ENCODE peak calls at places on chromosomes 12 and 14, in five cellular contexts. M, N, Y, I and H are unnamed samples.
A peak's percentile ranks its signal among the peaks of the same experiment; 100 is the strongest.

GRCh38 chr14:57865450-57866198 is at the start of gene SLC35F4:
- DNase-seq in M (peak; percentile 33), N (peak; percentile 26), Y (peak; percentile 25), I (no peak), H (no peak)

GRCh38 chr12:1640630-1641234 is 11.7 kb downstream of the WNT5B start:
- DNase-seq in M (no peak), N (no peak), Y (no peak), I (no peak), H (no peak)

GRCh38 chr12:6603095-6603567 is 4.0 kb downstream of the CHD4 start:
- DNase-seq in M (peak; percentile 72), N (peak; percentile 42), Y (peak; percentile 47), I (peak; percentile 63), H (peak; percentile 90)

GRCh38 chr12:16303939-16304338 is 26.5 kb upstream of the SLC15A5 start:
- DNase-seq in M (no peak), N (no peak), Y (no peak), I (no peak), H (no peak)

GRCh38 chr14:37546621-37547447 is 48.2 kb downstream of the FOXA1 start:
- DNase-seq in M (no peak), N (peak; percentile 9), Y (no peak), I (no peak), H (no peak)

GRCh38 chr12:10607885-10608458 is 5.4 kb downstream of the MAGOHB start:
- DNase-seq in M (no peak), N (peak; percentile 27), Y (no peak), I (no peak), H (no peak)

GRCh38 chr14:73097421-73097820 is 38.9 kb upstream of the PSEN1 start:
- DNase-seq in M (no peak), N (no peak), Y (no peak), I (no peak), H (no peak)

GRCh38 chr14:96762650-96763049 is 34.5 kb upstream of the VRK1 start:
- DNase-seq in M (no peak), N (peak; percentile 62), Y (peak; percentile 20), I (peak; percentile 72), H (peak; percentile 53)

GRCh38 chr12:18482601-18483120 is 221.3 kb downstream of the PIK3C2G start:
- DNase-seq in M (no peak), N (no peak), Y (no peak), I (no peak), H (no peak)

GRCh38 chr14:90454041-90455000 is 57.5 kb downstream of the CALM1 start:
- DNase-seq in M (peak; percentile 83), N (peak; percentile 78), Y (peak; percentile 94), I (peak; percentile 45), H (no peak)

GRCh38 chr12:27257104-27257848 is 13.2 kb downstream of the STK38L start:
- DNase-seq in M (no peak), N (peak; percentile 20), Y (no peak), I (no peak), H (no peak)

GRCh38 chr12:127386723-127387122 is 880.2 kb upstream of the TMEM132C start:
- DNase-seq in M (no peak), N (no peak), Y (no peak), I (no peak), H (no peak)

GRCh38 chr14:25034803-25035681 is 14.9 kb downstream of the STXBP6 start:
- DNase-seq in M (no peak), N (no peak), Y (no peak), I (no peak), H (no peak)

GRCh38 chr14:36738269-36738668 is 76.6 kb downstream of the PAX9 start:
- DNase-seq in M (no peak), N (no peak), Y (no peak), I (peak; percentile 0), H (no peak)

GRCh38 chr12:68440068-68440581 is 108.0 kb upstream of the MDM1 start:
- DNase-seq in M (no peak), N (peak; percentile 59), Y (no peak), I (peak; percentile 13), H (no peak)

GRCh38 chr12:80598004-80598606 is 109.3 kb upstream of the MYF6 start:
- DNase-seq in M (no peak), N (peak; percentile 90), Y (no peak), I (peak; percentile 65), H (no peak)

GRCh38 chr12:78585132-78585531 is 279.4 kb upstream of the SYT1 start:
- DNase-seq in M (no peak), N (no peak), Y (no peak), I (no peak), H (no peak)

GRCh38 chr14:37585971-37586759 is 8.9 kb downstream of the FOXA1 start:
- DNase-seq in M (no peak), N (no peak), Y (no peak), I (no peak), H (no peak)

GRCh38 chr14:103524002-103524785 is 1.6 kb upstream of the CKB start:
- DNase-seq in M (peak; percentile 42), N (no peak), Y (no peak), I (no peak), H (no peak)

GRCh38 chr12:91109148-91109564 is 2.1 kb downstream of the LUM start:
- DNase-seq in M (peak; percentile 87), N (peak; percentile 80), Y (no peak), I (peak; percentile 58), H (no peak)

GRCh38 chr12:7068994-7069346 is 8.5 kb downstream of the C1S start:
- DNase-seq in M (no peak), N (no peak), Y (no peak), I (no peak), H (no peak)

GRCh38 chr12:124730455-124730932 is 133.2 kb downstream of the SCARB1 start:
- DNase-seq in M (peak; percentile 66), N (no peak), Y (no peak), I (no peak), H (no peak)

GRCh38 chr12:41514907-41515306 is 326.8 kb downstream of the PDZRN4 start:
- DNase-seq in M (no peak), N (no peak), Y (no peak), I (no peak), H (no peak)

GRCh38 chr12:18139989-18140596 is 50.1 kb upstream of the RERGL start:
- DNase-seq in M (no peak), N (peak; percentile 48), Y (no peak), I (peak; percentile 13), H (no peak)

GRCh38 chr14:74936151-74936550 is 13.1 kb upstream of the RPS6KL1 start:
- DNase-seq in M (no peak), N (no peak), Y (no peak), I (no peak), H (no peak)